ENCODE peak calls at places on chromosomes 6 and 20, in ten cellular contexts. V, N, G, Y, U, S, O, A, I and P are unnamed samples.
A peak's percentile ranks its signal among the peaks of the same experiment; 100 is the strongest.

GRCh38 chr6:134551245-134551960 is 233.5 kb upstream of the SGK1 start:
- DNase-seq in I (peak; percentile 76), Y (no peak), A (no peak), V (no peak), O (no peak), S (no peak), G (no peak), U (peak; percentile 84), N (peak; percentile 90), P (no peak)

GRCh38 chr6:47203266-47203967 is 106.3 kb downstream of the TNFRSF21 start:
- DNase-seq in G (no peak), N (no peak), V (no peak), S (no peak), O (no peak), Y (no peak), A (no peak), U (no peak), I (no peak), P (no peak)

GRCh38 chr6:15363523-15364400 is 117.9 kb downstream of the JARID2 start:
- DNase-seq in N (no peak), S (no peak), U (no peak), G (peak; percentile 44), V (no peak), O (no peak), A (no peak), I (no peak), Y (no peak), P (no peak)

GRCh38 chr6:7640607-7641577 is 50.9 kb downstream of the SNRNP48 start:
- DNase-seq in Y (no peak), V (no peak), I (peak; percentile 68), O (no peak), N (peak; percentile 41), A (no peak), G (peak; percentile 36), S (no peak), U (peak; percentile 90), P (no peak)

GRCh38 chr6:7617954-7618764 is 28.2 kb downstream of the SNRNP48 start:
- DNase-seq in G (no peak), S (no peak), U (peak; percentile 82), N (peak; percentile 30), V (no peak), A (no peak), I (peak; percentile 16), Y (no peak), O (no peak), P (no peak)

GRCh38 chr20:46204594-46205205 is 86.6 kb downstream of the CD40 start:
- DNase-seq in I (no peak), N (no peak), V (no peak), Y (no peak), O (no peak), A (peak; percentile 47), S (no peak), U (no peak), G (no peak), P (no peak)

GRCh38 chr6:110387986-110388385 is 27.4 kb downstream of the DDO start:
- DNase-seq in S (no peak), V (no peak), I (no peak), G (no peak), Y (no peak), N (no peak), A (no peak), O (no peak), U (no peak), P (no peak)

GRCh38 chr20:14407336-14407735 is 69.9 kb upstream of the FLRT3 start:
- DNase-seq in I (no peak), A (no peak), O (no peak), S (no peak), N (no peak), U (no peak), G (no peak), V (no peak), Y (no peak), P (no peak)

GRCh38 chr20:1324598-1325172 is 4.3 kb downstream of the SDCBP2 start:
- DNase-seq in V (no peak), S (peak; percentile 48), A (no peak), Y (no peak), N (peak; percentile 90), U (peak; percentile 91), I (peak; percentile 67), O (no peak), G (no peak), P (no peak)

GRCh38 chr6:145374566-145374965 is 360.8 kb downstream of the EPM2A start:
- DNase-seq in G (no peak), U (no peak), I (no peak), S (no peak), O (no peak), V (no peak), A (no peak), N (no peak), Y (no peak), P (no peak)

GRCh38 chr20:37749185-37749584 is 55.4 kb downstream of the CTNNBL1 start:
- DNase-seq in I (no peak), Y (no peak), O (no peak), U (no peak), V (no peak), G (no peak), N (no peak), S (no peak), A (no peak), P (no peak)

GRCh38 chr6:165098165-165098564 is 211.2 kb downstream of the C6orf118 start:
- DNase-seq in U (no peak), S (no peak), O (no peak), G (no peak), I (no peak), Y (no peak), A (no peak), V (no peak), N (no peak), P (no peak)

GRCh38 chr6:56862415-56863175 is 92.3 kb upstream of the BEND6 start:
- DNase-seq in U (peak; percentile 68), Y (no peak), I (peak; percentile 38), G (no peak), V (no peak), S (no peak), N (peak; percentile 47), A (no peak), O (no peak), P (no peak)

GRCh38 chr6:21593927-21594421 is 423 bp downstream of the SOX4 start:
- DNase-seq in V (peak; percentile 68), U (peak; percentile 67), A (no peak), O (no peak), N (peak; percentile 75), I (peak; percentile 77), S (peak; percentile 40), Y (no peak), G (no peak), P (no peak)

GRCh38 chr6:14524319-14524718 is 406.7 kb downstream of the CD83 start:
- DNase-seq in A (no peak), S (no peak), V (peak; percentile 7), G (no peak), I (no peak), N (peak; percentile 72), Y (no peak), O (peak; percentile 35), U (peak; percentile 77), P (no peak)

GRCh38 chr20:34569598-34569997 is 11.1 kb downstream of the MAP1LC3A start:
- DNase-seq in A (no peak), O (no peak), I (no peak), N (no peak), U (no peak), V (no peak), S (no peak), G (no peak), Y (no peak), P (no peak)

GRCh38 chr20:44109951-44110361 is 77.0 kb downstream of the JPH2 start:
- DNase-seq in O (no peak), V (no peak), N (no peak), Y (no peak), S (no peak), G (peak; percentile 75), A (no peak), U (no peak), I (no peak), P (no peak)
- TF ChIP-seq CTCF in O (peak; percentile 26), V (peak; percentile 54), N (peak; percentile 20), Y (no peak), S (no peak), G (peak; percentile 53), A (no peak), U (peak; percentile 23), I (peak; percentile 13), P (peak; percentile 54)

DNA sequence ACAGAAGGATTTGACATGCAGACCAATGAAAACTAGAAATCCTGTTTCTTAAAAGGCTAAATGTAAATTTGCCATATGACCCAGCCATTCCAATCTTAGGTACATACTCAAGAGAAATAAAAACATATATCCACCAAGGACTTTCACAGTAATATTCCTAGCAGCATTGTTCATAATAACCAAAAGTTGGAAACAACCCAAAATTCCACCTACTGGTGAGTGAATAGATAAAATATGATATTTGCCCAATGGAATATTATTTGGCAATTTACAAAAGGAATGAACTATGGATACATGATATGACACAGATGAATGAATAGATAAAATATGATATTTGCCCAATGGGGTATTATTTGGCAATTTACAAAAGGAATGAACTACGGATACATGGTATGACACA is 22.7 kb downstream of the MTCL3 start:
- DNase-seq in N (peak; percentile 15), A (no peak), G (no peak), O (no peak), V (no peak), I (no peak), Y (no peak), U (peak; percentile 29), S (no peak), P (no peak)
- TF ChIP-seq CTCF in N (no peak), A (no peak), G (no peak), O (no peak), V (no peak), I (no peak), Y (no peak), U (no peak), S (no peak), P (peak; percentile 25)

DNA sequence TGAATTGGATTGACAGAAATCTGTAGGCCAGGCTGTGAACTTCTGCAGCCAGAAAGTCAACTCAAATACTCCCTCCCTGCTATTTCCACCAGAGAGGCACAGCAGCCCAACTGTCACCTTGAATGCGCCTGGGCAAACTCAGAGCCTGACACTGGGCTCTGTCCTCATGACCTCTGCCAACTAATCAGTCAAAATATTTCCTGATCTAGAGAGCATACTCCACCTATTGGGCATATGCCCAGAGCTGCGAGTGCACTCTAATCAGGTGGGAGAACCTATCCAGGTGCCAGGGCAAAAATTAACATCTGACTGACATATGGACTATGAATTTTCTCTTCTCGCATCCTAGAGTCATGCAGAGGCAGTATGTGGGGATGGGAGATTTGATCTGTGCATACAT is 406.3 kb upstream of the RUNX2 start:
- DNase-seq in O (peak; percentile 64), I (no peak), A (no peak), Y (no peak), N (no peak), U (no peak), G (no peak), S (no peak), V (peak; percentile 73), P (no peak)
- TF ChIP-seq CTCF in O (peak; percentile 16), I (no peak), A (no peak), Y (no peak), N (no peak), U (no peak), G (no peak), S (no peak), V (no peak), P (no peak)

DNA sequence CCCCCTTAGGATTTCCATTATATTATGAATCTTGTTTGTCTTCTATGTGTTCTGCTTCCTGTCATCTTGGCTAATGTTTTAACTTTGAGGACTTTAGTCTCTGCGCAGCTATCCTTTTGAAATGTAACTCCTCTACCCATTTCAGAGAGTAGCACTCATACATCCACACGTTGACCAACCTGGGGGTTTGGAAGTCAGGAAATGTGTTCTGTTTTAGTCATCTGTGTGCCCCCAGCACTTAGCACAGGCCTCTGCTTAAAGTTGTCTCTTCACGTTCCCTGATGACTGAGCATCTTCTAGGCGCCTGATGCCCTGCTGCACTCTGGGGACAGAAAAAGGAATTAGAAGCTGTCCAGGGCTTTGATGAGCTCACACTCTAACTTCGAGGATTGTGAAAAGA is 47.9 kb downstream of the HMGN3 start:
- DNase-seq in Y (no peak), S (no peak), I (no peak), V (no peak), A (no peak), O (no peak), U (no peak), N (no peak), G (no peak), P (no peak)
- TF ChIP-seq CTCF in Y (no peak), S (no peak), I (no peak), V (no peak), A (no peak), O (no peak), U (no peak), N (no peak), G (no peak), P (no peak)